ENCODE peak calls at places on chromosomes 4 and X, in nine cellular contexts. C, R, X, Q, H, D, E, G and V are unnamed samples.

GRCh38 chr4:106494066-106494465 is 125.5 kb upstream of the GIMD1 start:
- DNase-seq in G (no peak), C (no peak), E (peak), X (no peak), H (no peak), D (no peak), Q (no peak), R (peak), V (no peak)

GRCh38 chr4:4605849-4606248 is 64.0 kb upstream of the STX18 start:
- DNase-seq in Q (no peak), D (no peak), E (no peak), G (no peak), X (no peak), H (no peak), R (no peak), C (no peak), V (no peak)

GRCh38 chrX:115378471-115378870 is 89.0 kb downstream of the LUZP4 start:
- DNase-seq in G (peak), X (no peak), D (no peak), R (no peak), E (no peak), Q (no peak), C (peak), H (no peak), V (no peak)

GRCh38 chr4:100391086-100391485 is 126.7 kb downstream of the EMCN start:
- DNase-seq in D (no peak), Q (no peak), H (no peak), C (no peak), E (no peak), G (no peak), X (no peak), R (no peak), V (no peak)

GRCh38 chrX:130100180-130100579 is 10.1 kb downstream of the ELF4 start:
- DNase-seq in R (no peak), C (peak), G (peak), Q (no peak), D (no peak), H (peak), X (no peak), E (no peak), V (peak)

GRCh38 chrX:46624090-46624786 is 50.7 kb downstream of the CHST7 start:
- DNase-seq in X (no peak), E (no peak), C (no peak), R (peak), Q (no peak), G (no peak), D (no peak), H (no peak), V (no peak)

GRCh38 chr4:54484361-54484760 is 173.4 kb upstream of the KIT start:
- DNase-seq in G (no peak), E (no peak), C (no peak), X (no peak), H (no peak), Q (no peak), R (peak), D (no peak), V (no peak)

GRCh38 chr4:174332741-174333493 is 49.2 kb downstream of the CEP44 start:
- DNase-seq in C (peak), G (no peak), H (no peak), D (no peak), R (peak), X (no peak), Q (no peak), E (no peak), V (no peak)

GRCh38 chr4:122732329-122733026 is at the start of gene BBS12:
- DNase-seq in D (peak), C (peak), G (peak), R (peak), X (peak), H (peak), Q (peak), E (peak), V (peak)

GRCh38 chr4:185020293-185020808 is 2.1 kb downstream of the HELT start:
- DNase-seq in R (peak), G (no peak), Q (no peak), X (no peak), C (peak), D (no peak), H (no peak), E (no peak), V (peak)

GRCh38 chrX:53684415-53685192 is 1.9 kb downstream of the HUWE1 start:
- DNase-seq in Q (no peak), X (no peak), H (no peak), D (no peak), C (no peak), G (no peak), R (no peak), E (no peak), V (no peak)

GRCh38 chr4:138226351-138226750 is 15.8 kb downstream of the SLC7A11 start:
- DNase-seq in G (no peak), Q (no peak), H (no peak), D (no peak), R (no peak), X (no peak), E (no peak), C (no peak), V (no peak)

GRCh38 chr4:99248714-99249113 is 29.7 kb upstream of the ADH6 start:
- DNase-seq in X (no peak), C (peak), H (no peak), Q (no peak), R (peak), D (no peak), G (no peak), E (no peak), V (no peak)

GRCh38 chr4:174255790-174256189 is 27.7 kb downstream of the FBXO8 start:
- DNase-seq in C (peak), Q (no peak), H (no peak), D (no peak), R (no peak), E (peak), X (no peak), G (peak), V (no peak)